ENCODE peak calls at places on chromosomes 4 and X, in five cellular contexts. R, N, Q, K and O are unnamed samples.

GRCh38 chr4:107740381-107740780 is 20.3 kb upstream of the PAPSS1 start:
- DNase-seq in R (no peak), N (no peak), K (no peak), Q (no peak), O (no peak)

GRCh38 chr4:52799813-52800212 is 48.6 kb upstream of the ERVMER34-1 start:
- DNase-seq in K (no peak), N (no peak), R (no peak), Q (no peak), O (no peak)

GRCh38 chr4:7546809-7547367 is 112.2 kb upstream of the PSAPL1 start:
- DNase-seq in Q (no peak), R (no peak), N (no peak), K (peak; percentile 37), O (no peak)

GRCh38 chr4:74540193-74540592 is 95.3 kb downstream of the AREG start:
- DNase-seq in N (no peak), R (no peak), K (no peak), Q (no peak), O (no peak)

GRCh38 chr4:2469192-2469984 is 482 bp downstream of the RNF4 start:
- DNase-seq in K (no peak), Q (peak; percentile 67), R (no peak), N (peak; percentile 30), O (no peak)

GRCh38 chrX:40132751-40133150 is 35.0 kb upstream of the BCOR start:
- DNase-seq in R (no peak), K (peak; percentile 42), N (peak; percentile 85), Q (peak; percentile 82), O (no peak)

GRCh38 chr4:835148-836002 is 9.4 kb upstream of the CPLX1 start:
- DNase-seq in N (no peak), Q (peak; percentile 80), R (no peak), K (no peak), O (no peak)

GRCh38 chr4:2042947-2043395 is 16.2 kb upstream of the NAT8L start:
- DNase-seq in Q (no peak), N (no peak), R (no peak), K (no peak), O (no peak)

GRCh38 chrX:119410027-119410819 is 11.1 kb downstream of the SLC25A43 start:
- DNase-seq in R (no peak), N (peak; percentile 52), K (peak; percentile 21), Q (peak; percentile 60), O (no peak)

GRCh38 chr4:20255823-20256222 is 4.1 kb downstream of the SLIT2 start:
- DNase-seq in Q (no peak), K (no peak), R (no peak), N (no peak), O (no peak)

GRCh38 chr4:26763063-26763462 is 97.6 kb upstream of the STIM2 start:
- DNase-seq in K (no peak), Q (no peak), N (no peak), R (no peak), O (no peak)

GRCh38 chr4:159655547-159655946 is 552.7 kb downstream of the RAPGEF2 start:
- DNase-seq in N (no peak), K (no peak), R (no peak), Q (no peak), O (peak; percentile 37)

GRCh38 chr4:187258651-187259401 is 535.2 kb upstream of the FAT1 start:
- DNase-seq in Q (no peak), K (no peak), R (no peak), N (no peak), O (no peak)

GRCh38 chrX:2342878-2343277 is 157.9 kb downstream of the DHRSX start:
- DNase-seq in N (no peak), K (peak; percentile 63), R (no peak), Q (no peak), O (no peak)

GRCh38 chrX:40544343-40545250 is 36.2 kb upstream of the ATP6AP2 start:
- DNase-seq in N (no peak), Q (no peak), R (no peak), K (no peak), O (no peak)

GRCh38 chrX:130120746-130121504 is 10.6 kb upstream of the ELF4 start:
- DNase-seq in R (no peak), Q (peak; percentile 72), K (no peak), N (peak; percentile 83), O (no peak)

GRCh38 chrX:136211766-136212556 is 39.2 kb downstream of the MAP7D3 start:
- DNase-seq in N (no peak), Q (no peak), K (no peak), R (no peak), O (no peak)

GRCh38 chr4:16896871-16897270 is 1.6 kb downstream of the LDB2 start:
- DNase-seq in R (no peak), N (no peak), Q (no peak), K (no peak), O (no peak)

GRCh38 chrX:148426467-148426866 is 74.0 kb upstream of the AFF2 start:
- DNase-seq in K (no peak), R (no peak), Q (no peak), N (no peak), O (no peak)

GRCh38 chr4:165814256-165815010 is 58.6 kb upstream of the TLL1 start:
- DNase-seq in Q (no peak), N (no peak), R (no peak), K (no peak), O (peak; percentile 59)

GRCh38 chrX:150363561-150364346 is 637 bp downstream of the MAMLD1 start:
- DNase-seq in R (no peak), N (no peak), K (no peak), Q (no peak), O (no peak)

GRCh38 chr4:74110670-74111069 is 11.7 kb upstream of the CXCL2 start:
- DNase-seq in Q (no peak), K (no peak), R (no peak), N (no peak), O (no peak)

GRCh38 chr4:153207561-153207960 is 3.3 kb downstream of the TRIM2 start:
- DNase-seq in K (no peak), Q (peak; percentile 66), R (no peak), N (no peak), O (no peak)

GRCh38 chr4:153205028-153205648 is 895 bp downstream of the TRIM2 start:
- DNase-seq in K (no peak), R (no peak), Q (peak; percentile 47), N (no peak), O (no peak)

GRCh38 chr4:153206534-153206933 is 2.3 kb downstream of the TRIM2 start:
- DNase-seq in R (no peak), Q (no peak), N (no peak), K (no peak), O (no peak)

GRCh38 chr4:153205757-153206156 is 1.5 kb downstream of the TRIM2 start:
- DNase-seq in N (no peak), R (no peak), K (no peak), Q (peak; percentile 56), O (no peak)

GRCh38 chr4:153207027-153207426 is 2.8 kb downstream of the TRIM2 start:
- DNase-seq in Q (no peak), K (no peak), R (no peak), N (no peak), O (no peak)
- H3K4me3 ChIP-seq in Q (peak overlapping the region; percentile 49), K (no peak overlapping the region), R (no peak overlapping the region), N (no peak overlapping the region), O (no peak overlapping the region)

GRCh38 chr4:185229021-185229818 is 19.8 kb downstream of the SNX25 start:
- DNase-seq in K (no peak), R (no peak), N (no peak), Q (no peak), O (no peak)

GRCh38 chr4:185224597-185224996 is 15.2 kb downstream of the SNX25 start:
- DNase-seq in Q (no peak), K (no peak), R (no peak), N (no peak), O (no peak)

GRCh38 chr4:185222598-185222997 is 13.2 kb downstream of the SNX25 start:
- DNase-seq in N (no peak), Q (no peak), R (no peak), K (peak; percentile 58), O (no peak)

GRCh38 chr4:185227713-185228278 is 18.4 kb downstream of the SNX25 start:
- DNase-seq in Q (no peak), R (no peak), N (no peak), K (no peak), O (no peak)

DNA sequence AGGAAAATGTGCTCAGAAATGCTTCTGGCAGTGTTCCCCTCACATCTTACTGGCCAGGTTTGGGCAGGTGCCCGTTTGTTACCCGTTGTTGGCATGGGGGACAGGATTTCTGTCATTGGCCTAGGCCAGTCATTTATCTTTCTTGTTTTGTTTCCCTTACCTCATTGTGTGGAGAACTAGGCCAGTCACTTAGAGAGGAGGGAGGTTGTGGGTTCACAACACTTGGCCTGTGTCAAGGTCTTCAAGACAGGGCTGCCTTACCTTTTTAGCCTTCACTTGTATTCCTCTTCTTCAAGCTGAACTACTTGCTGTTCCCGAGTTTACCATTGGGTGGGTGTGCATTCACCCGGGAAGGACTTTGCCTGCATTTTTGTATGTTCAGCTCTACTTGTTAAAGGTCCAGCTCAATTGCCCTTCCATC is 17.7 kb downstream of the SNX25 start:
- DNase-seq in K (no peak), N (no peak), Q (no peak), R (no peak), O (no peak)
- TF ChIP-seq CTCF in K (no peak), N (no peak), Q (no peak), R (no peak), O (peak; percentile 49)

GRCh38 chr4:121073672-121074386 is 1.5 kb upstream of the NDNF start:
- DNase-seq in R (no peak), N (no peak), K (no peak), Q (no peak), O (no peak)

GRCh38 chr4:121071640-121072037 is 696 bp downstream of the NDNF start:
- DNase-seq in N (no peak), R (no peak), K (no peak), Q (no peak), O (no peak)

GRCh38 chr4:121072080-121072835 is at the start of gene NDNF:
- DNase-seq in N (peak; percentile 54), Q (no peak), K (no peak), R (no peak), O (no peak)

GRCh38 chr4:121070696-121071639 is 1.4 kb downstream of the NDNF start:
- DNase-seq in N (peak; percentile 48), K (no peak), R (no peak), Q (no peak), O (no peak)

GRCh38 chr4:121072836-121073362 is 564 bp upstream of the NDNF start:
- DNase-seq in N (peak; percentile 24), Q (no peak), R (no peak), K (no peak), O (no peak)
- H3K4me3 ChIP-seq in N (peak overlapping the region; percentile 59), Q (peak overlapping the region; percentile 57), R (no peak overlapping the region), K (peak overlapping the region; percentile 57), O (peak overlapping the region; percentile 44)

DNA sequence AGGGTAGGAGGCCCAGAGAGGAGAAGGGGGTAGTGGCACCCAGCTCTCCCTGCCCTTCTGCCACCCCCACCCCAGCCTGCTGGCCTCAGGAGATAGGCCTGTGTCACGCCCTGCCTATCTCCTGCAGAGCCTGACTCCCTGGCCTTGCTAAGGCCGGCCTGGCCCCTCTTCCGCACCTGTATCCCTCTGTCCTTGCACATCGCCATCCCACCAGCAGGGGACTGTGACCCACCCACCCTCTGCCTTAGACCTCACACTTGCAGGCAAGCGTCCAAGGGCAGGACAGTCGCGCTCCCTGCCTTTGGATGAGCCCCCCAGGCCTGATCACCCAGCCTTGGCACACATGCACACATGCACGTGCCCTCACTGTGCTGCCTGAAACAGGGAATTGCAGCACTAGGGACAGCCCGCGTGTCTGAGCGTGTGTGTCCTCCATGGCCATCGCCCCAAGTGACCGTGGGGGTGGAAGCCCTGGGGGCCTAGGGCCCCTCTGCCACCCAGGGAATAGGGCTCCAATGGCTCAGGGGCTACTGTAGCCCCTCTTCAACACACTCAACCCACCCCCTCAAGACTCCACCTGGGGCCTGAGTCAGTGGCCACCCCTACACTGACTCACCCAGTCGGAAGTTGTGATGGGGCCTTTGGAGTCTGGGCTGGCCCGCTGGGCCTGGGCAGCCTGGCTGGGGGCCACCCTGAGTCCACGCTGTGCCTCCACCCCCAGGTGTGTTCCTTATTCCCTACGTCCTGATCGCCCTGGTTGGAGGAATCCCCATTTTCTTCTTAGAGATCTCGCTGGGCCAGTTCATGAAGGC is 2.1 kb downstream of the SLC6A8 start:
- DNase-seq in N (no peak), K (no peak), R (no peak), Q (no peak), O (no peak)
- TF ChIP-seq CTCF in N (no peak), K (no peak), R (peak; percentile 18), Q (no peak), O (peak; percentile 33)